ENCODE peak calls at places on chromosomes 11 and 22, in six cellular contexts. L, Q, N, S, J and C are unnamed samples. For H3K4me1, the result is how much of the 10 kb centered on the place peaks cover.

GRCh38 chr22:22830193-22830592 is 57.4 kb upstream of the IGLL5 start:
- DNase-seq in Q (no peak), J (no peak), S (no peak), L (no peak), N (no peak), C (no peak)

GRCh38 chr22:36739185-36739584 is 35.6 kb upstream of the CACNG2 start:
- DNase-seq in J (no peak), S (no peak), N (peak), Q (no peak), L (peak), C (no peak)

GRCh38 chr11:2074266-2074825 is 64.8 kb downstream of the IGF2 start:
- DNase-seq in Q (no peak), L (no peak), N (peak), J (peak), S (no peak), C (no peak)

GRCh38 chr22:48576333-48577013 is 1251.2 kb downstream of the BRD1 start:
- DNase-seq in J (no peak), Q (peak), L (no peak), N (no peak), S (no peak), C (no peak)

GRCh38 chr22:27347951-27348350 is 453.6 kb downstream of the MN1 start:
- DNase-seq in L (no peak), N (no peak), Q (no peak), J (no peak), S (no peak), C (no peak)

GRCh38 chr11:70901951-70902521 is 350.3 kb downstream of the SHANK2 start:
- DNase-seq in Q (no peak), N (peak), J (no peak), L (no peak), S (no peak), C (no peak)

GRCh38 chr11:64321533-64321932 is 3.6 kb downstream of the PRDX5 start:
- DNase-seq in Q (no peak), S (no peak), J (peak), N (no peak), L (no peak), C (no peak)

GRCh38 chr11:1196516-1197391 is 26.1 kb upstream of the MUC5B start:
- DNase-seq in S (no peak), L (no peak), N (peak), J (peak), Q (peak), C (peak)

GRCh38 chr22:28429711-28430110 is 249.9 kb downstream of the TTC28 start:
- DNase-seq in S (no peak), L (no peak), N (no peak), Q (no peak), J (no peak), C (no peak)

GRCh38 chr11:32297629-32298028 is 137.7 kb downstream of the WT1 start:
- DNase-seq in N (no peak), J (no peak), L (no peak), S (peak), Q (no peak), C (no peak)

GRCh38 chr11:58625086-58625485 is 2.6 kb downstream of the CNTF start:
- DNase-seq in Q (no peak), N (no peak), L (no peak), J (no peak), S (no peak), C (no peak)

GRCh38 chr11:44597358-44598009 is 32.0 kb downstream of the CD82 start:
- DNase-seq in L (no peak), N (no peak), Q (no peak), S (no peak), J (no peak), C (no peak)

GRCh38 chr11:131353761-131354160 is 16.7 kb upstream of the NTM start:
- DNase-seq in J (no peak), Q (no peak), L (no peak), N (no peak), S (no peak), C (no peak)

GRCh38 chr11:71488086-71488967 is 35.3 kb downstream of the NADSYN1 start:
- DNase-seq in J (no peak), L (no peak), Q (no peak), S (no peak), N (peak), C (no peak)

GRCh38 chr11:46055371-46055770 is 65.9 kb downstream of the PHF21A start:
- DNase-seq in N (no peak), Q (no peak), J (no peak), S (no peak), L (no peak), C (no peak)

GRCh38 chr22:20514658-20515406 is 7.4 kb downstream of the MED15 start:
- DNase-seq in J (no peak), L (peak), N (no peak), S (no peak), Q (no peak), C (peak)

GRCh38 chr11:22730319-22730718 is 63.9 kb downstream of the GAS2 start:
- DNase-seq in S (no peak), L (no peak), Q (no peak), N (no peak), J (no peak), C (no peak)

GRCh38 chr11:102401905-102402304 is 50.7 kb downstream of the TMEM123 start:
- DNase-seq in J (no peak), S (no peak), L (no peak), Q (no peak), N (no peak), C (no peak)

GRCh38 chr11:2934611-2935239 is 5.5 kb upstream of the PHLDA2 start:
- DNase-seq in Q (no peak), L (no peak), J (no peak), N (peak), S (no peak), C (peak)

GRCh38 chr11:82858556-82859091 is 41.6 kb downstream of the PRCP start:
- DNase-seq in L (no peak), Q (no peak), J (no peak), N (no peak), S (no peak), C (no peak)

GRCh38 chr11:46446343-46446751 is 54.8 kb upstream of the CHRM4 start:
- DNase-seq in J (no peak), Q (no peak), N (no peak), L (no peak), S (no peak), C (no peak)

GRCh38 chr11:555500-556174 is 4.9 kb downstream of the LMNTD2 start:
- DNase-seq in Q (no peak), S (no peak), J (no peak), N (no peak), L (no peak), C (no peak)

GRCh38 chr11:2827256-2827655 is 58.3 kb downstream of the CDKN1C start:
- DNase-seq in J (no peak), S (no peak), Q (peak), N (no peak), L (no peak), C (no peak)

GRCh38 chr11:17547051-17547577 is at the start of gene OTOG:
- DNase-seq in Q (no peak), S (no peak), J (no peak), N (no peak), L (no peak), C (no peak)
- TF ChIP-seq POLR2A in Q (no peak), S (no peak), J (no peak), N (no peak), L (no peak), C (no peak)

GRCh38 chr11:92489831-92490399 is 265.3 kb downstream of the FAT3 start:
- DNase-seq in S (no peak), J (no peak), Q (no peak), N (no peak), L (no peak), C (no peak)

GRCh38 chr11:92495107-92495793 is 270.6 kb downstream of the FAT3 start:
- DNase-seq in S (no peak), J (no peak), N (no peak), Q (no peak), L (no peak), C (no peak)

GRCh38 chr11:92492372-92492771 is 267.8 kb downstream of the FAT3 start:
- DNase-seq in J (no peak), S (no peak), Q (no peak), L (no peak), N (no peak), C (no peak)
- H3K4me1 ChIP-seq in J (under half), S (under half), Q (under half), L (under half), N (under half), C (under half)

GRCh38 chr11:77403228-77403627 is 70.7 kb downstream of the PAK1 start:
- DNase-seq in J (no peak), N (no peak), L (no peak), Q (no peak), S (no peak), C (no peak)
- TF ChIP-seq POLR2A in J (no peak), N (no peak), L (no peak), Q (no peak), S (no peak), C (no peak)

DNA sequence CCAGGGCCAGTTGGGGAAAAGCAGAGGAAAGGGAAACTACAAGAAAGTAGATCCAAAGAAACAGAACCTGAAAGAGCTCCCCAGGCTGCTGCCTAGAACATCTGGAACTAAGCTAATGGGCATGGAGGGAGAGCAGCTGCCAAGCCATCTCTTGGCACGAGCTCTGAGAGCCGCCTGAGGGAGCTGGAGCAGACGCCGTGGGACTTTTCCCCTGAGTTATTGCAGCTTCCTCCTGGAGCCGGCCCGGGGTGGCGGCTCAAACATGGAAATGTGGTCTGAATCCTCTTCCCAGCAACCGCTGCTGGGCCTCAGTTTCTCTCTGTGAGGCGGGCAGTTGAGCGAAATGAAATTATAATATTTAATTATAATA is 41.8 kb downstream of the LIF start:
- DNase-seq in L (no peak), N (no peak), S (no peak), J (peak), Q (no peak), C (no peak)
- H3K4me1 ChIP-seq in L (under half), N (under half), S (half or more), J (half or more), Q (under half), C (under half)

DNA sequence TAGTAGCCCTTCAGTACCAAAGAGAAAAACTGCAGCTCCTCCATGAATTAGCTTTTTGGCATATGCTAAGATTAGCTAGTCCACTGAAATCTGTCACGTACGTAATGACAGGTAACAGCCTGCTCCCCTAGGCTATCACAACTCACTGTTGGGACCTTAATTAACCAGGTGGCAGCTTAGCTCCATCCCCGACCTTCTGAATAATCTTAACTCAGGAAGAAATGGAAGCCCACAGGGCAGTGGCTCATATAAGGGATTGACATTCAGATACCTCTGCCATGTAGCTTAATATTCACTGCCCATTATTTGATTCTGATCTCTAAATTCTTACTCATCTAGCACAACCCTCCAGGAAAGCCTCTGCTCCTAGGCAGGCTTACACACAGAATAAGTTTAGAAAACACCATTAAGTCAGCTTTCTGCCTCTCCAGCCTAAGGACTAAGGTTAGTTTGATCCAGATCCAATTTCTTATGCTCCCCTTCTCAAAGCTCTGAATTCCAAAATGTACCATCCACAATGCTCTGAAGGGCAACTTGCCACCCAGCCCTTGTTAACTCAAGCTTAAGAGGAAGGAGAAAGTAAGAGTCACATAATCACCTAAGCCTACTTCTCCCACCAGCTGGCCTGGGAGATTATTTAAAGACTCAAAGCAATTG is 5.0 kb downstream of the HSPA8 start:
- DNase-seq in J (no peak), Q (no peak), N (no peak), L (no peak), S (no peak), C (no peak)
- TF ChIP-seq POLR2A in J (no peak), Q (no peak), N (no peak), L (no peak), S (no peak), C (no peak)

GRCh38 chr22:40826984-40827741 is 8.0 kb upstream of the SLC25A17 start:
- DNase-seq in Q (no peak), L (no peak), N (no peak), J (no peak), S (no peak), C (no peak)
- H3K4me1 ChIP-seq in Q (under half), L (under half), N (under half), J (under half), S (under half), C (under half)